ENCODE peak calls at places on chromosomes 16 and 17, in six cellular contexts. C, W, L, E, Z and N are unnamed samples.

GRCh38 chr17:40415390-40415789 is 2.3 kb downstream of the TOP2A start:
- DNase-seq in C (peak; percentile 30), W (no peak), L (peak; percentile 52), E (no peak), Z (peak; percentile 47), N (no peak)

GRCh38 chr17:27778193-27778592 is 22.1 kb downstream of the NOS2 start:
- DNase-seq in C (no peak), W (no peak), L (peak; percentile 24), E (no peak), Z (no peak), N (no peak)

GRCh38 chr17:63682441-63682840 is 17.5 kb downstream of the LIMD2 start:
- DNase-seq in C (no peak), W (no peak), L (no peak), E (no peak), Z (no peak), N (no peak)

GRCh38 chr17:43533699-43534098 is 12.4 kb downstream of the ETV4 start:
- DNase-seq in C (no peak), W (no peak), L (no peak), E (no peak), Z (no peak), N (no peak)

GRCh38 chr17:78779848-78780247 is 2.2 kb downstream of the CYTH1 start:
- DNase-seq in C (no peak), W (no peak), L (no peak), E (peak; percentile 31), Z (no peak), N (no peak)

GRCh38 chr17:41415833-41416335 is 8.5 kb downstream of the KRT37 start:
- DNase-seq in C (peak; percentile 81), W (no peak), L (peak; percentile 62), E (no peak), Z (no peak), N (no peak)

GRCh38 chr16:76338472-76338871 is 61.3 kb downstream of the CNTNAP4 start:
- DNase-seq in C (no peak), W (no peak), L (no peak), E (no peak), Z (no peak), N (no peak)

GRCh38 chr17:73956595-73957465 is 246.6 kb upstream of the RPL38 start:
- DNase-seq in C (no peak), W (peak; percentile 82), L (no peak), E (peak; percentile 85), Z (no peak), N (peak; percentile 34)

GRCh38 chr17:51154176-51154575 is 817 bp downstream of the NME1 start:
- DNase-seq in C (no peak), W (no peak), L (no peak), E (no peak), Z (no peak), N (no peak)

GRCh38 chr17:48639136-48639535 is 13.0 kb upstream of the HOXB9 start:
- DNase-seq in C (no peak), W (no peak), L (no peak), E (no peak), Z (no peak), N (no peak)

GRCh38 chr17:68289936-68290267 is 1.0 kb downstream of the SLC16A6 start:
- DNase-seq in C (no peak), W (no peak), L (no peak), E (no peak), Z (no peak), N (no peak)

GRCh38 chr16:69105501-69106361 is at the start of gene HAS3:
- DNase-seq in C (no peak), W (peak; percentile 58), L (peak; percentile 28), E (no peak), Z (peak; percentile 69), N (no peak)

GRCh38 chr17:40031706-40032105 is 16.5 kb downstream of the CSF3 start:
- DNase-seq in C (no peak), W (no peak), L (no peak), E (no peak), Z (no peak), N (no peak)

GRCh38 chr16:25449802-25450201 is 192.2 kb upstream of the ZKSCAN2 start:
- DNase-seq in C (no peak), W (no peak), L (no peak), E (no peak), Z (no peak), N (no peak)

GRCh38 chr16:8130197-8130596 is 460.1 kb downstream of the TMEM114 start:
- DNase-seq in C (no peak), W (no peak), L (no peak), E (no peak), Z (no peak), N (no peak)

GRCh38 chr16:12228607-12229499 is 252.3 kb downstream of the SNX29 start:
- DNase-seq in C (peak; percentile 75), W (peak; percentile 58), L (peak; percentile 74), E (peak; percentile 78), Z (peak; percentile 67), N (no peak)

GRCh38 chr16:10788665-10789064 is 29.9 kb downstream of the TVP23A start:
- DNase-seq in C (no peak), W (no peak), L (no peak), E (no peak), Z (no peak), N (no peak)

GRCh38 chr16:58000706-58001676 is at the start of gene USB1:
- DNase-seq in C (peak; percentile 41), W (peak; percentile 85), L (peak; percentile 77), E (peak; percentile 87), Z (peak; percentile 74), N (peak; percentile 75)

DNA sequence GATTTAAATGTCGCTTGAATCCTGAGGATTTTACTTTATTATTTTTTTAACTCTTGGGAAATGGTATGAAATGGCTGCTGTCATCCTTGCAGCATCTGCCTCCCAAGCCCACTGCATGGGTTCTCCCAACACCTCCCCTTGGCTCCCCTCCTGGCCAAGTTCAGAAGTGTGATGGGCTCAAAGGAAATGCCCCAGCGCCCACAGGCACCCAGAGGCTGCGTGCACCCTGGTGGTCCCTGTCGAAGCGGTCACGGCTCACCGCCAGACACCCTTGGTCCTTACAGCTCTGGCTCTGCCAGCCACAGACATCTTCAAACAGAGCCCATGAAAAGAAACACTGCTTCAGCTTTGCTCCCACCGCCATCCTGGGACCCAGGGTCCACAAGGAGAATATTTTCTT is 334.7 kb downstream of the SOX9 start:
- DNase-seq in C (no peak), W (no peak), L (no peak), E (no peak), Z (no peak), N (no peak)
- TF ChIP-seq CTCF in C (no peak), W (no peak), L (peak; percentile 18), E (no peak), Z (no peak), N (no peak)

GRCh38 chr17:18364166-18364565 is 816 bp upstream of the SHMT1 start:
- DNase-seq in C (no peak), W (no peak), L (no peak), E (no peak), Z (no peak), N (no peak)

GRCh38 chr17:18363021-18363941 is at the start of gene SHMT1:
- DNase-seq in C (peak; percentile 56), W (peak; percentile 79), L (peak; percentile 81), E (peak; percentile 96), Z (peak; percentile 90), N (peak; percentile 88)

GRCh38 chr17:18361837-18362380 is 1.4 kb downstream of the SHMT1 start:
- DNase-seq in C (no peak), W (no peak), L (no peak), E (no peak), Z (no peak), N (no peak)

GRCh38 chr17:18360518-18360917 is 2.8 kb downstream of the SHMT1 start:
- DNase-seq in C (no peak), W (no peak), L (no peak), E (no peak), Z (no peak), N (no peak)

GRCh38 chr17:18362509-18363020 is 785 bp downstream of the SHMT1 start:
- DNase-seq in C (peak; percentile 36), W (peak; percentile 3), L (no peak), E (peak; percentile 85), Z (peak; percentile 23), N (no peak)
- TF ChIP-seq CTCF in C (no peak), W (no peak), L (no peak), E (no peak), Z (no peak), N (no peak)

DNA sequence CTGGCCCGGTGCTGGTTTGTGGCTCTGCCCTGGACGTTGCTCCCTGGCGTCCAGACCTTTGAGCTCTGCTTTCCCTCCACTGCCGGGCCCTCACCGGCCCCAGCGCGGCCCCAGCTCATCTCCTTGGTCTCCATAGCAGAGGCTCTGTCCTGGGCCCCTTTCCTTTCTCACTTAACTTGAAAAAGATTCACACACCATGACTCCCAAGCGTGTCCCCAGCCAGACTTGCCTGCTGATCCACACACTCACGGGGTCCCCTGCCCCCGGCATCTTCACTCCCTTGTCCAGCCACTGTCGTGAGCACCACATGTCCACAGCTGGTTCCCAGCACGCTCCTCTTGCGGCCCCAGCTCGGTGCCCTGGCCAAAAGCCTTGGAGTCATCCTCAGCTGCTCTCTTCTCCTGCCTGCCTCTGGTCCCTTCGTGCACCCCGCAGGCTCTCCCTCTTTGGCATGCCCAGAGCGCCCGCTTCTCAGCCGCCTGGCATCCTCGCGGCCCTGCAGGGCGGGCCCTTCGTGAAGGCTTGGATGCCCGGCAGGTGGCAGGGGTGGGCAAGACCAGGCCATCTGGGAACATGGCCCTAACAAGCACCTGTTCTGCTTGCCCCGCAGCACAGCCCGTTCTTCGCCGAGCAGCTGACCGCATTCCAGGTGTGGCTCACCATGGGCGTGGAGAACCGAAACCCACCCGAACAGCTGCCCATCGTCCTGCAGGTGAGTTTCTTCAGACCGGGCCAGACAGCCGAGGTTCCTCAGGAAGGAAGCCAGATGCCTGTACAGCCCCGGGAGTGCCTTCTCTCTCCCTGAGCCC is 145.6 kb upstream of the CHMP6 start:
- DNase-seq in C (no peak), W (no peak), L (no peak), E (peak; percentile 8), Z (no peak), N (no peak)
- TF ChIP-seq CTCF in C (no peak), W (no peak), L (no peak), E (no peak), Z (no peak), N (no peak)

DNA sequence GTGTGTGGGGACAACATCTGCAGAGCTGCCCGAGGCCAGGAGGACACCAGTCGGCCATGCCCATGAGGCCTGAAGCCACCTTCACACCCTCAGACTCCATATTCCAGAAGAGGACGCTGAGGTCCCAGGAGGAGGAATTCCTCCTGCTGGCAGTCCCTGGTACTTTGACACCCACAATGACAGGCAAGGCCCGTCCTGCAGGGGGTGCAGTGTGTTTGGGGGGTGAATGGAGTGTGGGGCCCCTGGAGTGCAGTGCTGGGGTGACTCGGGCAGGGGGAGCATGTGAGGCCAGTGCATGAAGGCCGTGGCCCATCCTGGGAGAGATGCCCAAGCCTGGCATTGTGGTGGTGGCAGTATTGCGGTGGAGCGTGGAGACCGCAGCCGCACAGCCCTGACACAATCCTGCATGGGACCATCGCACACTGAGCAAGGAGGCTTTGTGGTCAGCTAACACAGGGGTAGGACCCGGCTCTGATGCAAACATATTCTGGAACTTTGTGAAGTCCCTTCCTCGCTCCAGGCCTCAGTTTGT is 52.2 kb downstream of the ZDHHC7 start:
- DNase-seq in C (no peak), W (no peak), L (no peak), E (no peak), Z (no peak), N (no peak)
- TF ChIP-seq CTCF in C (peak; percentile 4), W (no peak), L (peak; percentile 73), E (no peak), Z (peak; percentile 9), N (peak; percentile 19)